ENCODE peak calls at places on chromosomes 4 and X, in nine cellular contexts. B, F, C, P, T, E, Y, L and J are unnamed samples.

GRCh38 chrX:133369065-133369464 is 46.2 kb downstream of the GPC4 start:
- DNase-seq in B (no peak), F (no peak), C (no peak), P (no peak), T (no peak), E (no peak), Y (no peak), L (no peak), J (no peak)

GRCh38 chr4:70711599-70711998 is 10.2 kb upstream of the RUFY3 start:
- DNase-seq in B (no peak), F (no peak), C (no peak), P (no peak), T (no peak), E (no peak), Y (no peak), L (no peak), J (no peak)

GRCh38 chr4:55742655-55743191 is 76.9 kb upstream of the EXOC1L start:
- DNase-seq in B (no peak), F (no peak), C (no peak), P (no peak), T (no peak), E (peak), Y (no peak), L (no peak), J (no peak)

GRCh38 chr4:76634239-76634638 is 199.2 kb downstream of the SHROOM3 start:
- DNase-seq in B (peak), F (no peak), C (no peak), P (no peak), T (no peak), E (peak), Y (no peak), L (no peak), J (no peak)

GRCh38 chr4:26145212-26145611 is 175.6 kb upstream of the RBPJ start:
- DNase-seq in B (no peak), F (no peak), C (no peak), P (no peak), T (no peak), E (no peak), Y (no peak), L (no peak), J (no peak)

GRCh38 chr4:39961311-39961877 is 16.3 kb downstream of the PDS5A start:
- DNase-seq in B (no peak), F (no peak), C (no peak), P (no peak), T (no peak), E (no peak), Y (no peak), L (no peak), J (no peak)

GRCh38 chr4:26083987-26084386 is 170.0 kb downstream of the SMIM20 start:
- DNase-seq in B (peak), F (no peak), C (no peak), P (no peak), T (no peak), E (peak), Y (no peak), L (no peak), J (no peak)

GRCh38 chr4:6926681-6927478 is 17.3 kb downstream of the TBC1D14 start:
- DNase-seq in B (no peak), F (peak), C (peak), P (no peak), T (no peak), E (peak), Y (no peak), L (peak), J (no peak)

GRCh38 chr4:6598641-6599040 is 23.7 kb downstream of the MAN2B2 start:
- DNase-seq in B (no peak), F (no peak), C (no peak), P (no peak), T (no peak), E (no peak), Y (no peak), L (no peak), J (no peak)

GRCh38 chr4:129346760-129347159 is 250.8 kb downstream of the C4orf33 start:
- DNase-seq in B (no peak), F (no peak), C (no peak), P (no peak), T (no peak), E (no peak), Y (no peak), L (no peak), J (no peak)

GRCh38 chr4:129345680-129346079 is 249.7 kb downstream of the C4orf33 start:
- DNase-seq in B (no peak), F (no peak), C (no peak), P (no peak), T (no peak), E (no peak), Y (no peak), L (no peak), J (no peak)

GRCh38 chr4:129342820-129343219 is 246.9 kb downstream of the C4orf33 start:
- DNase-seq in B (peak), F (no peak), C (no peak), P (no peak), T (no peak), E (peak), Y (no peak), L (no peak), J (no peak)

DNA sequence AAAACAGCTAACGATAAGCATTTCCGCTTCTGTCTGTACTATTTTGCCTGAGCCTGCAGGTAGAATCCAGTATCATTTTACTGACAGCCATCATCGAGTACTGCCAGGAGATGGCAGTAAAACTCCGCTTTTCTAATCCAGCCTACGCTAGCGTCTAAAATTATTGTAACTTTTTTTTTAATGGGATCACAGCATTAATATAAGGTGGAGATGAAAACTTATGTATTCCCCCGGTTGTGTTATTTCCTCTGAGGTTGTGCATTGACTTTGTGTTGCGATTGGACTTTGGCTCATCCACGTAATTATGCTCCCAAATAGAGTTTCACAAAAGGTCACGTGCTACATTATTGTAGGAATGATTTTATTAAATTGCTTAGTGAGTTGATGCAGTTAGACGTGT is 248.1 kb downstream of the C4orf33 start:
- DNase-seq in B (peak), F (no peak), C (no peak), P (no peak), T (no peak), E (peak), Y (no peak), L (no peak), J (no peak)
- TF ChIP-seq CTCF in B (peak), F (peak), C (peak), P (peak), T (peak), E (peak), Y (peak), L (no peak), J (no peak)

DNA sequence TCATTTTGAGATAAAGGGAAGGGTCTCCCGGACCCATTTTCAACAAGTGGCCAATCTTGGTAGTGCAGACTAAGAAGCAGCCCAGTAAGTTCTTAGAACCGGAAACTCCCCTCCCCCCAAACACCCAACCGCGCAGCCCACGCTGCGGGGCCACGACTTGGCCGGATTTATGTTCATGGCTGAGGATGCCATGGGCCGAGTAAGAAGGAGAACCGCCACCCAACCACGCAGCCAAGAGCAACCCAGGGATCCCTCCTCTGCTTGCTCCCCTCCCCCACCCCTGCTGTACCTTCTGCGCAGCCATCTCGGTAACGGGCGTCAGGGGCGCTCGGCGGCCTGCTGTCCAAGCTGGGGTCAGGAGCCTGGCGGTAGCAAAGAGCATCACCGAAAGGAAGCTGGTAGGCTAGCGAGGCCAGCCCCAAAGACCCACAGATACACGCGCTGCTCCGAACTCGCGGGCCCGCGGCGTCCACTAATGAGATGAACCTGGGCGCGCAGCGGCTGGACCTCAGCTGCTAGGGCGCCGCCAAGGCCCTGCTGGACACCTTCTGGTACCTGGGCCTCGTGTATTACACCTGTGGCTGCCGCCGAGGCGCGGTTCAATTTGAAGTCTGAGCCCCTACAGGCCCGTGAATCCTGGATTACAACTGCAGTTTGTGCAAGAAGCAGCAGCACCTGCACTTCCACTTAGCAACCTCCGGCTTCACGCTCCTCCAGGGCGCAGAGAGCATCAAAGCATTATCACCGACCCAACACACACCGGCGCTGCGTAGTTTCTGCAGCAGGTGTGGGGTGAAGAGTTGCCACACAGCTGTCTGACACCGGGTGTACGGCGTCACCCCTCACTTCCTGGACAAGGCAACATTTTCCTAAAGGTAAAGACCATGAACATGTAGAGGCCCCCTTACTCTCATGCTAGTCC is 63.4 kb downstream of the NUDT10 start:
- DNase-seq in B (no peak), F (peak), C (no peak), P (no peak), T (no peak), E (no peak), Y (peak), L (peak), J (no peak)
- TF ChIP-seq CTCF in B (no peak), F (peak), C (peak), P (no peak), T (peak), E (no peak), Y (no peak), L (peak), J (no peak)

DNA sequence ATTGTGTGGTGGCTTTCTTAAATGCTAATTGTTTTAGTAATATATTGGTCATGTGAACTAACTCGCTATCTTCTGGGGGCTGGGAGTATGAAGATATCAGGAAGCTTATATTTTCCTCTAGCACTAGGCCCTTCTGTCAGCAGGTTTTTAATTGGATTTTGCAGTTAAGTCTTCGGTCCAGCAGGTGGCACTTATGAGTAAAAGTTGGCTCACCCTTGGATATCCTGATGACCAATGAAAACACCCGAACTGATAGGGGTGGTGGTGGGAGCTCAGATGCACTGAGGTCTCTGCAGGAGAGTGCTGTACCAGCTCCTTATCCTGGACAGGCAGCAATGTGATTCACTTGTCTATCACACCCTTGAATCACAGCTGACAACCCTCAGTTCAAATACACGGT is 1365.8 kb upstream of the DIAPH2 start:
- DNase-seq in B (peak), F (no peak), C (no peak), P (no peak), T (no peak), E (no peak), Y (no peak), L (no peak), J (no peak)
- TF ChIP-seq CTCF in B (peak), F (no peak), C (no peak), P (no peak), T (peak), E (no peak), Y (no peak), L (no peak), J (no peak)

GRCh38 chr4:186554485-186554884 is 882 bp downstream of the MTNR1A start:
- DNase-seq in B (peak), F (no peak), C (no peak), P (no peak), T (no peak), E (peak), Y (no peak), L (no peak), J (no peak)
- TF ChIP-seq CTCF in B (peak), F (no peak), C (no peak), P (no peak), T (peak), E (peak), Y (no peak), L (no peak), J (no peak)

GRCh38 chr4:117447925-117448324 is 362.5 kb upstream of the TRAM1L1 start:
- DNase-seq in B (no peak), F (no peak), C (no peak), P (no peak), T (no peak), E (no peak), Y (no peak), L (no peak), J (no peak)
- TF ChIP-seq CTCF in B (no peak), F (no peak), C (no peak), P (no peak), T (peak), E (no peak), Y (no peak), L (no peak), J (no peak)

DNA sequence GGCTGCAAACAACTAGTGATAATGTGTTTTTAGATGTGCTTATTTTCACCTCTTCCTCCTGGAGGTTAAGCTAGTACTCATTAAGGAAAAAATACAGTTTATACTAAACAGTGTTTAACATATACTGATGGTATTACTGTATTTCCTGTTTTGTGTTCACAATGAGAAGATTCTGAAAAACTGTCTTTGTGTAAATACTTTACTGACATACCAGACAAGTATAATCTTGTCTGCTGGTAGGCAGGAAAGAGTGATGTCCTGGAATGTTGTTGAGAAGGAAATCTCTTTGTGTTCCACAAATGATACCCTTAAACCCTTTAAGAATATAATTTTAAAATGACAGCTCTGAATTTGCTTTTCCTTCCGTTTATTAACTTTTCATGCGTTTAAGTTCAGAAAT is 205.5 kb upstream of the NUDT6 start:
- DNase-seq in B (peak), F (no peak), C (no peak), P (no peak), T (no peak), E (no peak), Y (no peak), L (no peak), J (no peak)
- TF ChIP-seq CTCF in B (no peak), F (no peak), C (no peak), P (no peak), T (no peak), E (no peak), Y (no peak), L (no peak), J (no peak)

GRCh38 chrX:7828594-7828993 is 14.4 kb upstream of the VCX start:
- DNase-seq in B (no peak), F (no peak), C (no peak), P (no peak), T (no peak), E (no peak), Y (no peak), L (no peak), J (no peak)
- TF ChIP-seq CTCF in B (no peak), F (no peak), C (no peak), P (no peak), T (peak), E (no peak), Y (no peak), L (no peak), J (no peak)

GRCh38 chrX:30831082-30831481 is 58.0 kb downstream of the TAB3 start:
- DNase-seq in B (no peak), F (peak), C (no peak), P (no peak), T (no peak), E (no peak), Y (no peak), L (no peak), J (no peak)
- TF ChIP-seq CTCF in B (no peak), F (no peak), C (no peak), P (no peak), T (no peak), E (no peak), Y (no peak), L (no peak), J (no peak)

GRCh38 chr4:148152868-148153630 is 289.2 kb downstream of the NR3C2 start:
- DNase-seq in B (no peak), F (no peak), C (no peak), P (no peak), T (no peak), E (peak), Y (no peak), L (no peak), J (no peak)
- TF ChIP-seq CTCF in B (no peak), F (no peak), C (no peak), P (no peak), T (no peak), E (peak), Y (no peak), L (no peak), J (no peak)